ENCODE peak calls at places on chromosomes 13 and 19, in four cellular contexts. J is HTR-8/SVneo; W is WTC11; U is stimulated activated CD8-positive, alpha-beta memory T cell treated with anti-CD3 and anti-CD28 coated beads, Interleukin-15, amount 100 ng/mL, for 1 hour. V is an unnamed sample.

GRCh38 chr13:103187621-103188020 is 121.4 kb upstream of the SLC10A2 start:
- DNase-seq in J (no peak), W (no peak), U (no peak), V (no peak)

GRCh38 chr19:13784731-13785452 is 10.4 kb upstream of the ZSWIM4 start:
- DNase-seq in J (peak; percentile 84), W (peak; percentile 84), U (peak; percentile 64), V (peak; percentile 47)

GRCh38 chr13:26436914-26437313 is 120.6 kb upstream of the WASF3 start:
- DNase-seq in J (no peak), W (no peak), U (no peak), V (no peak)

GRCh38 chr13:110125157-110125556 is 181.8 kb downstream of the COL4A1 start:
- DNase-seq in J (no peak), W (no peak), U (no peak), V (no peak)

GRCh38 chr13:46172531-46172991 is 9.4 kb downstream of the LCP1 start:
- DNase-seq in J (no peak), W (no peak), U (no peak), V (peak; percentile 62)

GRCh38 chr19:53130506-53130905 is 2.2 kb downstream of the ZNF415 start:
- DNase-seq in J (no peak), W (no peak), U (no peak), V (no peak)

GRCh38 chr13:108508263-108508662 is 121.1 kb upstream of the MYO16 start:
- DNase-seq in J (no peak), W (no peak), U (no peak), V (no peak)

GRCh38 chr19:35348909-35349611 is 1.4 kb downstream of the FFAR1 start:
- DNase-seq in J (no peak), W (no peak), U (no peak), V (no peak)

GRCh38 chr13:102147353-102147752 is 254.5 kb downstream of the FGF14 start:
- DNase-seq in J (no peak), W (no peak), U (no peak), V (no peak)

GRCh38 chr13:76745246-76746200 is 140.7 kb downstream of the KCTD12 start:
- DNase-seq in J (no peak), W (no peak), U (no peak), V (no peak)

GRCh38 chr19:5479958-5480357 is 24.7 kb downstream of the ZNRF4 start:
- DNase-seq in J (no peak), W (no peak), U (no peak), V (no peak)

GRCh38 chr19:31274266-31274963 is 74.8 kb downstream of the TSHZ3 start:
- DNase-seq in J (no peak), W (no peak), U (no peak), V (no peak)

GRCh38 chr13:112510002-112510780 is 77.8 kb downstream of the TUBGCP3 start:
- DNase-seq in J (peak; percentile 50), W (peak; percentile 53), U (no peak), V (no peak)

GRCh38 chr13:42684226-42684625 is 97.2 kb upstream of the FAM216B start:
- DNase-seq in J (no peak), W (no peak), U (no peak), V (no peak)

GRCh38 chr19:10000171-10000826 is 10.0 kb downstream of the COL5A3 start:
- DNase-seq in J (peak; percentile 89), W (peak; percentile 84), U (peak; percentile 39), V (peak; percentile 38)

GRCh38 chr13:54078271-54078670 is 1049.7 kb downstream of the OLFM4 start:
- DNase-seq in J (no peak), W (no peak), U (no peak), V (no peak)

GRCh38 chr19:28008695-28009094 is 1204.3 kb downstream of the UQCRFS1 start:
- DNase-seq in J (no peak), W (no peak), U (no peak), V (no peak)

GRCh38 chr13:21372530-21372929 is 86.6 kb downstream of the ZDHHC20 start:
- DNase-seq in J (no peak), W (no peak), U (no peak), V (no peak)

GRCh38 chr13:35884211-35884610 is 247.0 kb downstream of the DCLK1 start:
- DNase-seq in J (no peak), W (no peak), U (no peak), V (no peak)

GRCh38 chr13:112759053-112759452 is 69.2 kb downstream of the ATP11A start:
- DNase-seq in J (no peak), W (no peak), U (no peak), V (no peak)

GRCh38 chr13:49466240-49466914 is 22.3 kb downstream of the SETDB2 start:
- DNase-seq in J (no peak), W (no peak), U (no peak), V (no peak)